ENCODE peak calls at places on chromosomes 4 and X, in five cellular contexts. T is K562, I is fibroblast of the aortic adventitia, S is pancreas, O is upper lobe of left lung. E is an unnamed sample.

GRCh38 chr4:20367446-20367845 is 115.7 kb downstream of the SLIT2 start:
- DNase-seq in I (no peak), O (no peak), S (no peak), T (no peak), E (no peak)

GRCh38 chr4:78222575-78223186 is 165.6 kb downstream of the FRAS1 start:
- DNase-seq in O (no peak), T (no peak), S (no peak), I (no peak), E (no peak)

GRCh38 chrX:49249071-49249470 is 13.8 kb downstream of the CCDC22 start:
- DNase-seq in T (no peak), I (no peak), O (no peak), S (no peak), E (no peak)

GRCh38 chr4:30945586-30945985 is 225.4 kb downstream of the PCDH7 start:
- DNase-seq in S (no peak), T (no peak), O (no peak), I (peak), E (no peak)

GRCh38 chr4:99790796-99791617 is 25.6 kb upstream of the DAPP1 start:
- DNase-seq in I (peak), T (no peak), S (no peak), O (no peak), E (no peak)

GRCh38 chr4:100366213-100366612 is 151.6 kb downstream of the EMCN start:
- DNase-seq in I (no peak), T (no peak), O (no peak), S (no peak), E (no peak)

GRCh38 chrX:16671005-16671404 is 21.0 kb downstream of the S100G start:
- DNase-seq in T (peak), I (peak), O (no peak), S (no peak), E (peak)

GRCh38 chrX:48752498-48752897 is 9.0 kb upstream of the GLOD5 start:
- DNase-seq in T (no peak), I (no peak), O (no peak), S (no peak), E (no peak)

GRCh38 chr4:107978716-107979451 is 10.8 kb upstream of the HADH start:
- DNase-seq in S (no peak), T (no peak), I (no peak), O (no peak), E (no peak)

GRCh38 chrX:37302569-37302968 is 46.6 kb upstream of the PRRG1 start:
- DNase-seq in O (no peak), S (no peak), I (peak), T (no peak), E (peak)

GRCh38 chr4:10421344-10422055 is 35.7 kb downstream of the ZNF518B start:
- DNase-seq in I (no peak), T (no peak), O (no peak), S (no peak), E (no peak)

GRCh38 chrX:131792356-131792749 is 230.7 kb upstream of the STK26 start:
- DNase-seq in I (peak), S (peak), T (no peak), O (peak), E (peak)

GRCh38 chr4:108148316-108148715 is 20.4 kb downstream of the LEF1 start:
- DNase-seq in S (no peak), O (no peak), I (no peak), T (no peak), E (no peak)

GRCh38 chr4:99467908-99468307 is 32.8 kb upstream of the ADH7 start:
- DNase-seq in T (no peak), S (no peak), I (no peak), O (no peak), E (no peak)

GRCh38 chrX:13659057-13659456 is 6.1 kb downstream of the TCEANC start:
- DNase-seq in I (peak), T (no peak), O (no peak), S (no peak), E (peak)
- H3K4me3 ChIP-seq in I (no peak), T (no peak), O (no peak), S (no peak), E (no peak)

GRCh38 chrX:45070116-45071007 is 130.3 kb downstream of the DIPK2B start:
- DNase-seq in O (no peak), I (peak), T (peak), S (no peak), E (peak)
- TF ChIP-seq CTCF in O (peak), I (peak), T (peak), S (peak), E (peak)

DNA sequence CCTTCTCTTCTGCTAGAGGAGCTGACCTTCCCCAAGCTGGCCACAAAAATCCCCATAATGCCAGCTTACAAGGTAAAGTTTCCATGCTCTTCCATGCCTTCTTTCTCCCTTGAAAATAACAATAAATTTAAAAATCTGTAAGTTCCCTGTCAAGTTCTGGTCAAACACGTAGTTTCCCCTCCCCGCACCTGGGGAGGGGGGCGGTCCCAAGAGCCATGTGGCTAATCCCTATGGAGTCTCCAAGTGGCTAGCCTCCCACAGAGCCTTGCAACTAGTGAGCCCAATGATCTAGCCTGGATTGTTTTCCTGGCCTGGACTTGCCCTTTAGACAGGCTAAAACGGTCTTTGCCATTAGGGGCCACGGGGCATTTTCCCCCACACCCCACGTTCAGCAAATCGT is 2.1 kb upstream of the NRK start:
- DNase-seq in T (no peak), S (no peak), O (no peak), I (no peak), E (no peak)
- H3K4me3 ChIP-seq in T (no peak), S (no peak), O (no peak), I (no peak), E (no peak)

GRCh38 chr4:62548108-62548524 is 1348.0 kb downstream of the ADGRL3 start:
- DNase-seq in O (no peak), I (peak), T (no peak), S (no peak), E (no peak)
- TF ChIP-seq CTCF in O (no peak), I (no peak), T (no peak), S (no peak), E (no peak)

GRCh38 chr4:169626328-169627282 is 6.2 kb downstream of the CLCN3 start:
- DNase-seq in S (no peak), T (peak), I (no peak), O (no peak), E (no peak)
- H3K4me3 ChIP-seq in S (no peak), T (no peak), I (no peak), O (no peak), E (no peak)

GRCh38 chr4:89752932-89753598 is 83.9 kb downstream of the SNCA start:
- DNase-seq in S (no peak), O (no peak), T (no peak), I (peak), E (peak)

GRCh38 chr4:89757154-89757723 is 79.7 kb downstream of the SNCA start:
- DNase-seq in I (no peak), S (no peak), T (no peak), O (no peak), E (no peak)

GRCh38 chr4:89754531-89754930 is 82.4 kb downstream of the SNCA start:
- DNase-seq in T (no peak), I (no peak), S (no peak), O (no peak), E (peak)

GRCh38 chr4:89753601-89754066 is 83.3 kb downstream of the SNCA start:
- DNase-seq in I (peak), S (no peak), T (no peak), O (no peak), E (peak)

GRCh38 chr4:89755210-89755609 is 81.8 kb downstream of the SNCA start:
- DNase-seq in T (no peak), O (no peak), S (no peak), I (peak), E (no peak)
- TF ChIP-seq CTCF in T (no peak), O (no peak), S (no peak), I (peak), E (peak)

DNA sequence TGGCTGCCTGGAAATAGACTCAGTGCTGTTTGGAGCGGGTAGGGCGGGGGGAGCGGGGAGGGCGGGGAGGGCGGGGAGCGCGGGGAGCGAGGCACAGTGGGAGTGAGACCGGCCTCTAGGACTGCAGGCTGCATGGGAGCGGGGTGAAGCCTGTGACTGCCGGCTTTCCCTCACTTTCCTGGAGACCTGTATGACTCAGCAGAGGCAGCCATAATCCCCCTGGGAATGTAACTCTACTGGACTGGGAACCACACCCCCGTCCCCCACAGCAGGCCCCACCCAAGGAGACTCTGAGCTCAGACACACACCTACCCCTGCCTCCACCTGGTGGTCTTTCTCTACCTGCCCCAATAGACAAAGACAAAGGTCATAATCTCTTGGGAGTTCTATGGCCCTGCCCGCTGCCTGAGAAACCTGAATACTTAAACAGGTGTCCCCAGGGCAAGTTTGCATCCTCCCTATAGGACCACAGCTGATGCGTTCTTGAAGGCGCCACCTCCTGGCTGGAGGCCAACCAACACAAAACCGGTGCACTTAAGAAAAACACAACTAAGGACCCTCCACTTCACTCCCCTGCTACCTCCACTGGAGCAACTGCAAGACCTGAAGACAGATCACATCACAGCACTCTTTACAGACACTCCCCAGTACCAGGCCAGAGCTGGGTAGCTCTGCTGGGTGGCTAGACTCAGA is 18.0 kb downstream of the HDAC8 start:
- DNase-seq in O (no peak), T (no peak), S (no peak), I (no peak), E (no peak)
- H3K4me3 ChIP-seq in O (no peak), T (peak), S (no peak), I (no peak), E (no peak)

DNA sequence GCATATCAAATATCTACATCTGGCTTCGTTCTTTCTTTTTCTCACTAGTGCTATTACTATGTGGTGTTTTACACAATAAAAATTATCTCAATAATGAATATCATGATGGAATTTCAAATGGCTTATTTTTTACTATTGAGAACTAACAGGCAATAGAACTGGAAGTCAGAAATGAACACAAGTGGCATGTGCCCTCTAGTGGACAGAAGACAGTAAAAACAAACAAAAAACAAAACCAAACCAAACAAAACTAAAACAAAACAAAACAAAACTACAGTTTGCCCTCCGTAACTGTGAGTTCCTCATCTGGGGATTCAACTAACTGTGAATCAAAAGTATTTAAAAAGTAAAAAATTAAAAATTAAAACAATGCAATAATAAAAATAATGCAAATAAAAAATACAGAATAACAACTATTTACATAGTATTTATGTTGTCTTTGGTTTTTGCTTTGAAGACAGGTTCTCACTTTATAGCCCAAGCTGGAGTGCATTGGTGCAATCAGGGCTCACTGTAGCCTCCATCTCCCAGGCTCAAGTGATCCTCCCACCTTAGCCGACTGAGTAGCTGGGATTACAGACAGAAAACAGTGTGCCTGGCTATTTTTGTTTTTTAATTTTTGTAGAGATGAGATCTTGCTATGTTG is 195.6 kb upstream of the TACR3 start:
- DNase-seq in O (no peak), S (no peak), I (peak), T (peak), E (peak)
- TF ChIP-seq CTCF in O (peak), S (peak), I (peak), T (peak), E (peak)

GRCh38 chr4:921830-922331 is 10.2 kb downstream of the GAK start:
- DNase-seq in S (peak), T (no peak), O (peak), I (no peak), E (no peak)
- H3K4me3 ChIP-seq in S (no peak), T (no peak), O (no peak), I (no peak), E (no peak)

DNA sequence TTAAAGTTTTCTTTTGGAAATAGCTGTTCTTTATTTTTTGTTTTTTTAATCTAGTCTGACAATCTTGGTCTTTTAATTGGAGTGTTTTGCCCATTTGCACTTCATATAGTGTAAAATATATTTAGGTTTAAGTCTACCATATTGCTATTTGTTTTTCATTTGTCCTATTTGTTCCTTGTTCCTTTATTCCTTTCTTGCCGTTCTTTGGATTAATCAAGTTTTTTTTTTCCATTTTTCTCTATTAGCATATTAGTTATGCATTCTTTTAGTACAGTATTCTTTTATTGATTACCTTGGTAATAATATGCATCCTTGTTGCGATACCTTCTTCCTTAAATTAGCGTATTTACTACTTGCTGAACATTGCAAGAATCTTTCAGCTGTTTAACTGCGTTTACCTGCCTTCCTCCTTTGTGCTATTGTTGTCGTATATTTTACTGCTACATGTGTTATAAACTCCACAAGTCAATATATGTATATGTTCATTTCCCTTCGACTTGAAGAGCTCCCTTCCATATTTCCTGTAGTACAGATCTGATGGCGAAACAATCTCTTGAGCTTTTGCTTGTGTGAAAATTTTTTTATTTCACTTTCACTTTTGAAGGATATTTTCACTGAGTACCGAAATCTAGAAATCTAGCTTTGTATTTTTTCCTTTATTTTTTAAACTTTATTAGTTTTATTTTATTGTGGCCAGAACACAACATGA is 23.9 kb upstream of the RNF212 start:
- DNase-seq in T (no peak), O (no peak), S (no peak), I (peak), E (no peak)
- TF ChIP-seq CTCF in T (no peak), O (no peak), S (no peak), I (no peak), E (no peak)